ENCODE peak calls at places on chromosome 11, in five cellular contexts. M is astrocyte of the spinal cord, P is ovary, J is sigmoid colon, S is GM20000. L is an unnamed sample.
A peak's percentile ranks its signal among the peaks of the same experiment; 100 is the strongest.

GRCh38 chr11:129215506-129216245 is 23.6 kb upstream of the ARHGAP32 start:
- DNase-seq in P (no peak), J (no peak), M (no peak), S (no peak), L (no peak)

GRCh38 chr11:94650756-94651155 is 83.6 kb downstream of the PIWIL4 start:
- DNase-seq in P (peak; percentile 18), J (peak; percentile 77), M (peak; percentile 19), S (no peak), L (peak; percentile 77)

GRCh38 chr11:116376054-116376453 is 396.7 kb downstream of the BUD13 start:
- DNase-seq in J (no peak), M (no peak), S (no peak), P (no peak), L (no peak)

GRCh38 chr11:45815747-45816146 is 10.8 kb downstream of the SLC35C1 start:
- DNase-seq in P (no peak), M (peak; percentile 17), S (no peak), J (peak; percentile 18), L (peak; percentile 60)

GRCh38 chr11:58524232-58525036 is 16.5 kb upstream of the OR5B21 start:
- DNase-seq in P (peak; percentile 52), S (peak; percentile 53), M (peak; percentile 85), J (peak; percentile 82), L (peak; percentile 79)

GRCh38 chr11:95156916-95157568 is 67.4 kb downstream of the ENDOD1 start:
- DNase-seq in S (no peak), P (peak; percentile 71), J (peak; percentile 84), M (no peak), L (no peak)

GRCh38 chr11:27902981-27903624 is 202.8 kb upstream of the BDNF start:
- DNase-seq in J (no peak), M (peak; percentile 63), S (no peak), P (no peak), L (peak; percentile 90)

GRCh38 chr11:9607511-9607899 is 34.0 kb downstream of the WEE1 start:
- DNase-seq in M (no peak), S (no peak), J (no peak), P (no peak), L (no peak)

DNA sequence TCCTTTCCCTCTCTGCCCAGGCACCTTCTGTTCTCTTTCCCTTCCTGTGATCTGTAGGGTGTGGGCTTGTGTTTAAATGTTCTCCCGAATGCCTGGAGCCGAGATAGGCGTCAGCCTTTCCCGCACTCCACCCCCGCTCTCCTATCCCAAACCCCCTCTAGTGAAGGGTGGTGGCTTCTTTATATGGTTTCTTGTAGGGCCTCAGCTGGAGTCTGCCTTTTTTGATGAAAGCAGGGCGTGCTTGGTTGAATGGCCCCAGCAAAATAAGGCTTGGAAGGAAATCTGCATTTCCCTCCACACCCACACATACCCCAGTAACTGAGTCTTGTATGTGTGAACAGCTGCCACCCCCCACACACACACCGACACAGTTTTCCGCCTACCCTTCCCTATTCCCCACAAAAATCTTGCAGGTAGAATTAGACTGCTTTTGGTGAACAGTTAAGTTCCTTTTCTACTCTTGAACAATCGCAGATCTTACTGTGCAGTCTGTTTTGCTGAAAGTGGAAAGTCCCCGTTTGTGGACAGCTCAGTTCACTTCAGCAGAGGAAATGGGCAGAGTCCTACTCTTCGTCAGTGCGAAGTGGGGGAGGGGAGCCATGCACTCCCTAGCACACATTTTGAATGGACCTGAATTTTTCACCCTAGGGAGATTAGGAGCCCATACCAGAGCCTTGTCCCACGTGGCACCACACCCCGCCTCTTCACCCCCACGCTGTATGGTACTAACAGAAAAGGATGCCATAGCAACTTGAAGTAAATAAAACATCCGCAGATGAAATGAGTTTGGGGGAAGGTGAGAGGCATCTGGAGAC is 25.5 kb upstream of the GRK2 start:
- DNase-seq in P (peak; percentile 42), M (peak; percentile 73), J (peak; percentile 81), S (peak; percentile 66), L (peak; percentile 87)
- TF ChIP-seq CTCF in P (no peak), M (peak; percentile 6), J (no peak), S (no peak), L (no peak)

GRCh38 chr11:7903940-7904339 is 27.1 kb downstream of the OR10A6 start:
- DNase-seq in S (no peak), J (no peak), M (no peak), P (no peak), L (no peak)

GRCh38 chr11:7905961-7906429 is 25.1 kb downstream of the OR10A6 start:
- DNase-seq in S (no peak), J (no peak), M (no peak), P (no peak), L (no peak)

GRCh38 chr11:7905549-7905948 is 25.5 kb downstream of the OR10A6 start:
- DNase-seq in J (no peak), S (no peak), P (no peak), M (no peak), L (no peak)

GRCh38 chr11:7906481-7906880 is 24.6 kb downstream of the OR10A6 start:
- DNase-seq in S (no peak), P (no peak), J (no peak), M (no peak), L (no peak)

GRCh38 chr11:7904910-7905309 is 26.2 kb downstream of the OR10A6 start:
- DNase-seq in J (no peak), M (peak; percentile 10), S (no peak), P (no peak), L (peak; percentile 67)
- TF ChIP-seq CTCF in J (no peak), M (no peak), S (no peak), P (no peak), L (peak; percentile 71)

GRCh38 chr11:15943418-15944197 is 412.7 kb downstream of the SOX6 start:
- DNase-seq in P (no peak), M (no peak), S (no peak), J (no peak), L (no peak)

GRCh38 chr11:15941206-15941770 is 415.1 kb downstream of the SOX6 start:
- DNase-seq in P (no peak), J (no peak), S (peak; percentile 80), M (peak; percentile 35), L (peak; percentile 2)

GRCh38 chr11:15942126-15942525 is 414.2 kb downstream of the SOX6 start:
- DNase-seq in S (no peak), P (no peak), M (no peak), J (no peak), L (no peak)

GRCh38 chr11:15944460-15944859 is 411.9 kb downstream of the SOX6 start:
- DNase-seq in J (no peak), M (no peak), P (no peak), S (no peak), L (peak; percentile 6)

GRCh38 chr11:15942936-15943335 is 413.4 kb downstream of the SOX6 start:
- DNase-seq in P (no peak), J (no peak), S (no peak), M (no peak), L (no peak)
- TF ChIP-seq CTCF in P (no peak), J (no peak), S (no peak), M (no peak), L (no peak)

GRCh38 chr11:119015054-119015611 is 3.0 kb downstream of the RPS25 start:
- DNase-seq in J (peak; percentile 7), M (no peak), P (no peak), S (no peak), L (no peak)
- TF ChIP-seq CTCF in J (no peak), M (peak; percentile 7), P (no peak), S (no peak), L (peak; percentile 29)

DNA sequence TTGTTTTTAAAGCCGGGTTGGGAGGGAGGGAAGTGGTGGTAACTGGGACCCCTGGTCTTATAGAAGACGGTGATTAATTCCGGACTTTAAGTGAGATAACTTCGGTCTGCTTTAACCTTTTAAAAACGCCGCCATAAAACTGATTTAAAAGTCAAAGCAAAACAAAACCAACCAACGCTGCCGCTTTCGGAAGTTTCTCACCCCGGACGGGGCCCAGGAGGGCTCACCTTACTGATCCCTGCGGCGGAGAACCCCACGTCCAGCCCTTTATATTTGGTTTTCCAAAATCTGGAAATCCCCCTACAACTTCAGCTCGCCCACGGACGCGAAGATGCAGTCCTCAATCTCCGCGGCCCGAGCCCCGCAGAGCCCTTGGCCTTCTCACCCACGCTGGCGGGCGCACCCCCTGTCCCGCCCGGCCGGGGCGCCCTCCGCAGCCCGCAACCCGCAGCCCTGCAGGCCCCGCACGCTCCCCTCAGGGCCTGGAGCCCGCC is 405 bp downstream of the USP28 start:
- DNase-seq in P (no peak), J (no peak), M (peak; percentile 39), S (no peak), L (no peak)
- TF ChIP-seq CTCF in P (peak; percentile 41), J (no peak), M (no peak), S (no peak), L (peak; percentile 41)

GRCh38 chr11:15726221-15726746 is 611.6 kb downstream of the INSC start:
- DNase-seq in P (no peak), S (no peak), M (no peak), J (no peak), L (no peak)

GRCh38 chr11:15723966-15724365 is 609.2 kb downstream of the INSC start:
- DNase-seq in P (no peak), M (no peak), S (no peak), J (no peak), L (no peak)

GRCh38 chr11:15727125-15727524 is 612.4 kb downstream of the INSC start:
- DNase-seq in M (no peak), S (no peak), P (no peak), J (no peak), L (no peak)

GRCh38 chr11:15725246-15725645 is 610.5 kb downstream of the INSC start:
- DNase-seq in M (no peak), P (no peak), S (no peak), J (no peak), L (no peak)

DNA sequence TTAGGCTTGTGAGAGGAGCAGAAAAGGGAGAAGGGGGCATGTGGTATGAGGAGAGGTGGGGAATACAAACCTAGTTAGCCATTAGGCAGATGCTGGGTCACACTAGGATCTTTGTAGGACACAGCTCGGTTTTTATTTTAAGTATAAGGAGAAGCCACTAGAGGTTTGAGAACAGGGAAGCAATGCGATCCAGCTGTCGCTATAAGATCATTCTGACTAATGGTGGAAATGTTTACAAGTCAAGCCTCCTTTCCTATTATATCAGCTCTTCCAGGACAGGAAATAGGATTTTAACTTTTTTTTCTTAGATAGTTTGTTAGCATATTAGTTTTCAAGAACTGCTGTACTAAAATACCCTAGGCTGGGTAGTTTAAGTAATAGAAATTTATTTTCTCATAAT is 609.9 kb downstream of the INSC start:
- DNase-seq in P (no peak), M (no peak), S (no peak), J (no peak), L (no peak)
- TF ChIP-seq CTCF in P (no peak), M (no peak), S (no peak), J (no peak), L (no peak)

DNA sequence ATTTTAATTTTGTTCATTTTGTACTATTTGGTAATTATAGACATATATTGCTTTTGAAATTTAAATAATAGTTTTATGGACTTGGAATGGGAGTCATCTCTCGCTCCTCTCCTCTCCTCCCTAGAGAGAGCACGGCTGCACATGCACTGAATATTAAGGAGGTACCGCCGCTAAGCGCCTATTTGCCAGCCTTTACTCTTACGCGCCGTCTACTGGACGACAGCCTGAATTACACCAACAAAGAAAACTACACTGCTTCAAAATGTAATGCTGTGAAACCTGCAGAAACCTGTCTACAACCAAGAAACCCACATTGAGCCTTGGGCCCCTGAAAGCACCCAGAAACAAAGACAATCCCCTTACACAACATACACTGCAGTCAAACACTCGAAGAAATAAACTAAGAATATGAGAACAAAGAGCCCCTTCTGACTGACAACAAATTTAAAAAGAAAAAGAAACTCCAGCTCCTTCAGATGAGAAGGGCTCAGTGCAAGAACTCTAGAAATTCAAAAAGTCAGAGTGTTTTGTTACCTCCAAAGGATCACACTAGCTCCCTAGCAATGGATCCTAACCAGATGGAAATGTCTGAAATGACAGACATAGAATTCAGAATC is 737.2 kb downstream of the LRRC4C start:
- DNase-seq in P (no peak), S (peak; percentile 5), M (peak; percentile 12), J (peak; percentile 45), L (no peak)
- TF ChIP-seq CTCF in P (no peak), S (peak; percentile 69), M (peak; percentile 68), J (peak; percentile 25), L (peak; percentile 63)